ENCODE peak calls at places on chromosomes 6 and 20, in nine cellular contexts. D, X, M, S, L, U, Q, I and W are unnamed samples. For H3K4me1 and H3K36me3, the result is how much of the 10 kb centered on the place peaks cover.

GRCh38 chr6:150865043-150865405 is 478 bp upstream of the MTHFD1L start:
- DNase-seq in Q (no peak), U (no peak), I (no peak), X (peak), M (no peak), D (no peak), L (no peak), S (no peak), W (no peak)

GRCh38 chr6:48186746-48187145 is 75.7 kb upstream of the PTCHD4 start:
- DNase-seq in I (no peak), Q (no peak), L (no peak), S (no peak), M (no peak), X (no peak), U (no peak), D (no peak), W (no peak)

GRCh38 chr6:139776051-139776450 is 401.6 kb upstream of the CITED2 start:
- DNase-seq in I (no peak), U (no peak), Q (no peak), D (no peak), S (peak), L (no peak), M (no peak), X (peak), W (no peak)

GRCh38 chr6:41367061-41367460 is 31.7 kb downstream of the NCR2 start:
- DNase-seq in D (no peak), Q (no peak), S (no peak), X (no peak), U (no peak), I (no peak), L (no peak), M (no peak), W (no peak)

GRCh38 chr6:97215157-97215769 is 67.8 kb downstream of the MMS22L start:
- DNase-seq in Q (no peak), D (no peak), S (peak), M (no peak), U (no peak), L (peak), X (peak), I (no peak), W (no peak)

GRCh38 chr6:26472549-26473245 is 14.9 kb downstream of the BTN2A1 start:
- DNase-seq in L (no peak), M (peak), X (no peak), Q (no peak), D (no peak), I (no peak), S (no peak), U (no peak), W (peak)

GRCh38 chr20:56689318-56689717 is 60.2 kb downstream of the TFAP2C start:
- DNase-seq in S (no peak), Q (no peak), U (no peak), D (no peak), I (no peak), M (no peak), X (peak), L (no peak), W (no peak)

GRCh38 chr6:63440057-63440456 is 120.3 kb upstream of the LGSN start:
- DNase-seq in X (no peak), D (no peak), L (no peak), Q (no peak), S (no peak), U (no peak), M (no peak), I (no peak), W (no peak)

GRCh38 chr6:164477790-164478189 is 831.6 kb downstream of the C6orf118 start:
- DNase-seq in I (no peak), D (no peak), S (no peak), U (no peak), X (no peak), L (no peak), M (no peak), Q (no peak), W (no peak)

GRCh38 chr20:32528291-32528891 is 56.7 kb downstream of the NOL4L start:
- DNase-seq in S (no peak), I (peak), U (no peak), Q (peak), M (peak), D (no peak), X (peak), L (no peak), W (no peak)

GRCh38 chr20:63224272-63225081 is 8.5 kb upstream of the YTHDF1 start:
- DNase-seq in U (no peak), X (peak), L (no peak), S (no peak), M (no peak), Q (peak), D (no peak), I (peak), W (no peak)

GRCh38 chr6:4319992-4320683 is 184.8 kb upstream of the ECI2 start:
- DNase-seq in U (no peak), L (no peak), Q (no peak), D (no peak), I (no peak), M (no peak), S (peak), X (peak), W (no peak)

GRCh38 chr20:46438156-46438750 is 31.8 kb upstream of the ELMO2 start:
- DNase-seq in D (no peak), L (peak), Q (no peak), X (peak), I (no peak), U (no peak), S (peak), M (peak), W (peak)

GRCh38 chr6:143605894-143606293 is 71.9 kb upstream of the PHACTR2 start:
- DNase-seq in X (no peak), M (no peak), I (no peak), Q (no peak), D (no peak), S (no peak), L (no peak), U (no peak), W (no peak)

DNA sequence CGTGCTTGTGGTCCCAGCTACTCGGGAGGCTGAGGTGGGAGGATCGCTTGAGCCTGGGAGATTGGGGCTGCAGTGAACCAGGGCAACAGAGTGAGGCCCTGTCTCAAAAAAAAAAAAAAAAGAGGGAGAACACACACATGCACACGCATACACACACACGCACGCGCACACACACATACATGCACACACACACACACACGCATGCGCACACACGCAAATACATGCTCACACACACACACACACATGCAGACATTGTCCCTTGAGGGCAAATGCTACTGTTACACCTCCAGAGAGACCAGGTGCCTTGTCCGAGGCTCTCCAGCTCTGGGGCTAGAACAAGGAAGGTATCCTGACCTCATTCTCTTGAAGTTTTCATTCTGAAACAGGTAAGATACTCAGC is 64.5 kb downstream of the RAB44 start:
- DNase-seq in D (no peak), U (no peak), Q (no peak), S (no peak), X (no peak), I (no peak), M (no peak), L (no peak), W (no peak)
- H3K4me1 ChIP-seq in D (under half), U (under half), Q (under half), S (under half), X (under half), I (under half), M (under half), L (under half), W (under half)

GRCh38 chr6:31889331-31889972 is 8.0 kb downstream of the EHMT2 start:
- DNase-seq in M (no peak), U (no peak), I (no peak), S (no peak), Q (no peak), L (no peak), X (no peak), D (no peak), W (no peak)

GRCh38 chr6:31886426-31887068 is 7.8 kb upstream of the SLC44A4 start:
- DNase-seq in U (no peak), M (no peak), I (no peak), X (no peak), Q (no peak), D (no peak), L (no peak), S (no peak), W (no peak)

GRCh38 chr6:31887173-31887572 is 8.4 kb upstream of the SLC44A4 start:
- DNase-seq in L (no peak), M (no peak), D (no peak), U (no peak), Q (no peak), X (no peak), I (no peak), S (no peak), W (no peak)

GRCh38 chr6:31887608-31888007 is 8.8 kb upstream of the SLC44A4 start:
- DNase-seq in S (no peak), U (no peak), Q (no peak), L (no peak), M (no peak), X (no peak), D (no peak), I (no peak), W (no peak)

GRCh38 chr6:31888281-31889258 is 8.9 kb downstream of the EHMT2 start:
- DNase-seq in U (no peak), S (no peak), M (peak), Q (peak), L (no peak), I (no peak), X (no peak), D (peak), W (peak)
- H3K36me3 ChIP-seq in U (half or more), S (half or more), M (half or more), Q (under half), L (half or more), I (half or more), X (half or more), D (half or more), W (half or more)

GRCh38 chr6:35194390-35194789 is 19.4 kb upstream of the SCUBE3 start:
- DNase-seq in X (no peak), D (no peak), I (no peak), U (no peak), M (no peak), S (no peak), L (no peak), Q (no peak), W (no peak)
- H3K4me1 ChIP-seq in X (under half), D (under half), I (under half), U (under half), M (under half), S (under half), L (under half), Q (under half), W (under half)

DNA sequence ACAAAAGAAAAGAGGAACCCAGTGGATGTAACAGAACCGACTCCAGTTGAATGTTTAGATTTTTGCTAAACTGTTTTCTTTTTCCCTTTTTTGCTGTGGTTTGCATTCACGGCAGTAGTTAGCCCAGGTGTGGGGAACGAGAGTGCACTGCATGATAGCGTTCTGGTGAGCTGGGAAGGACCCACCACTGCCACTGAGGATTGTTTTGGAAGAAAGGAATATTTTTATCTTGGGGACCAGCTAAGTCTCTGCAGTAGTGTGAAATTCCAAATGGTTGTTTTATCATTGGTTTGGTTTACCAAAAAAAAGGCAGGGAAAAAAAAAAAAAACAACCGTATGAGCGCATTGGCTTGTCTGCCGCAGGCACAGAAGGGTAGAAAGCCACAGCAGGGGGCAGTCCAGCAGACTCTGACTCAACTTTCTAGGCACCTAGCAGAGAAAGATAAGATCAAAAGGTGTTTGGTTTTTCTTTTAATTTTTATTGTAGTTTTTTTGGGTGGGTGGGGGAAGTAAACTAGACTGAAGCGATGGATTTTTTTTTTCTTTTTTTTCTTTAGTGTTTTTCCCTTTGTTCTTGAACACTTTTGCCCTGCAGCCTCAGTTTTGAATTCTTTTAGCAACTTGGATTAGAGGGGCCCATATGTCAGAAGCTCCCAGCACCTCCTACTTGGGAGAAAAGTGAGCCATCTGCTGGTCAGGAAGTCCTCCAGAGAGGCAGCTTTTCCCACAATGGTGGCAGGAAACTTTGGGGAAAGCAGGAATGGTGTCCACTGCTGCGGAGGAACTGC is 13.5 kb upstream of the RAB5IF start:
- DNase-seq in X (peak), D (no peak), U (no peak), I (no peak), M (peak), S (peak), Q (no peak), L (peak), W (peak)
- H3K36me3 ChIP-seq in X (under half), D (under half), U (under half), I (under half), M (under half), S (under half), Q (under half), L (under half), W (under half)

DNA sequence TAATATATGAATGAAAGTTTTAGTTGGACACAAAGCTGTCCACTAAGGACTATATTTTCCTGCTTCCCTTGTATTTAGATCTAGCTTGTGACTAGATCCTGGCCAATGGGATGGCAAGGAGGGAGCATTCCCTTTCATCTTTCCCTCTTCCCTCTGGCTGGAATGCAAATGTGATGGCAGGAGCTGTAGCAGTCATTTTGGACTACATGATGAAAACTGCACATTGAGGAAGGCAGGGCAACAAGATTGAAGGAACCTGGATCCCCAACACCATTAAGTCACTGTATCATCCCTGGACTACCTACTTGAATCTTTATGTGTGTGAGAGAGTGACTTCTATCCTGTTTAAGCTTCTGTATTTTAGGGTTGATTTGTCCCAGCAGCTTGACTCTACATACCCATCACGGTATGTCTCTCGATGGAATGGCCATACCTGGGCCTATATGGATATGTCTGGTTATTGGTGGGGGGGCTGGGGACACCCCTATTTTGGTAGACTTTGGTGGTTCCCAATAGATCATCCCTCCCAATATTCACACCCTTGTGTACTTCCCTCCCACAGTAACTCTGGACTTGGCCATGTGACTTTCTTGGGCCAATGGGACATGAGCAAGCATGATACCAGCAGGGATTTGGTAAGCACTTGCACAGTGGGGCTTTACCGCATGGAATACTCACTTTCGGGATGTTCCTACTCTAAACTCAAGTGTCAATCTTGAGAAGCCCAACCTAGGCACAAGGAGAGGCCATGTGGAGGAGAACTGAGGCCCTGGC is 128.5 kb downstream of the VEGFA start:
- DNase-seq in D (no peak), I (no peak), X (no peak), M (no peak), U (no peak), L (no peak), Q (no peak), S (no peak), W (no peak)
- H3K4me1 ChIP-seq in D (under half), I (under half), X (under half), M (under half), U (under half), L (under half), Q (under half), S (under half), W (under half)

GRCh38 chr20:38935967-38936407 is 9.8 kb downstream of the FAM83D start:
- DNase-seq in I (no peak), S (no peak), Q (no peak), M (no peak), X (peak), D (no peak), L (no peak), U (no peak), W (no peak)
- H3K36me3 ChIP-seq in I (under half), S (half or more), Q (under half), M (under half), X (under half), D (under half), L (half or more), U (under half), W (under half)

DNA sequence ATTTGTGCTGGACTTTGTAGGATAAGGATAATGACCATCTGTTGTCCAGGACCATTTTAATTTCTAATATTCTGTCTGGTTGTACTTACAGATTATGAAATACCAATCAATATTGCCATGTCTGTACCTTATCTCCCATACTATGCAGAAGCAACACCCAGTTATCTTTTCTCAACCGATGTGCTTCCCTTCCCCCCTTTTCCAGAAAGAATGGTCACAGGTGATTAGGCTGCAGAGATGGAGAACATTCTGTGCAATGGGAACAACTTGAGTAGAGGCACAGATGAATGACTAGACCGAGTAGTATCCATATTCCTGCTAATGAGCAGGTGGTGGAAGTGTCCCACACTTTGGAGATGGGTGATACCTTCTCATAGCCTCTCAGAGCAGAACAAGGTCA is 10.5 kb downstream of the RALY start:
- DNase-seq in Q (no peak), S (no peak), M (no peak), D (no peak), X (no peak), L (no peak), I (no peak), U (no peak), W (no peak)
- H3K4me1 ChIP-seq in Q (half or more), S (under half), M (under half), D (half or more), X (under half), L (under half), I (under half), U (under half), W (half or more)